ENCODE peak calls at places on chromosomes 2 and 18, in five cellular contexts. L is thoracic aorta, M is esophagus squamous epithelium, G is RWPE1, P is sigmoid colon. H is an unnamed sample.

GRCh38 chr2:24831216-24831615 is 38.0 kb downstream of the CENPO start:
- DNase-seq in L (no peak), M (no peak), G (no peak), P (peak; percentile 37), H (peak; percentile 36)

GRCh38 chr2:28956415-28956826 is 24.7 kb upstream of the TOGARAM2 start:
- DNase-seq in L (no peak), M (no peak), G (peak; percentile 47), P (no peak), H (no peak)

GRCh38 chr18:37812961-37813360 is 247.4 kb upstream of the CELF4 start:
- DNase-seq in L (no peak), M (no peak), G (no peak), P (no peak), H (no peak)

GRCh38 chr18:8998481-8999217 is 103.8 kb upstream of the NDUFV2 start:
- DNase-seq in L (no peak), M (no peak), G (no peak), P (no peak), H (no peak)

GRCh38 chr2:1849450-1849849 is 105.1 kb upstream of the PXDN start:
- DNase-seq in L (no peak), M (no peak), G (no peak), P (no peak), H (no peak)

GRCh38 chr18:76741346-76741745 is 81.0 kb upstream of the ZNF236 start:
- DNase-seq in L (no peak), M (no peak), G (peak; percentile 36), P (no peak), H (no peak)

GRCh38 chr18:77124452-77124922 is 8.1 kb downstream of the MBP start:
- DNase-seq in L (no peak), M (no peak), G (no peak), P (peak; percentile 63), H (no peak)

GRCh38 chr2:5945707-5946106 is 253.5 kb downstream of the SOX11 start:
- DNase-seq in L (no peak), M (no peak), G (no peak), P (no peak), H (no peak)

GRCh38 chr18:6355789-6356589 is 58.7 kb downstream of the L3MBTL4 start:
- DNase-seq in L (no peak), M (no peak), G (peak; percentile 2), P (no peak), H (no peak)

GRCh38 chr2:10028407-10028987 is 14.9 kb upstream of the KLF11 start:
- DNase-seq in L (no peak), M (no peak), G (no peak), P (peak; percentile 63), H (no peak)
- TF ChIP-seq CTCF in L (no peak), M (no peak), G (no peak), P (no peak), H (no peak)

DNA sequence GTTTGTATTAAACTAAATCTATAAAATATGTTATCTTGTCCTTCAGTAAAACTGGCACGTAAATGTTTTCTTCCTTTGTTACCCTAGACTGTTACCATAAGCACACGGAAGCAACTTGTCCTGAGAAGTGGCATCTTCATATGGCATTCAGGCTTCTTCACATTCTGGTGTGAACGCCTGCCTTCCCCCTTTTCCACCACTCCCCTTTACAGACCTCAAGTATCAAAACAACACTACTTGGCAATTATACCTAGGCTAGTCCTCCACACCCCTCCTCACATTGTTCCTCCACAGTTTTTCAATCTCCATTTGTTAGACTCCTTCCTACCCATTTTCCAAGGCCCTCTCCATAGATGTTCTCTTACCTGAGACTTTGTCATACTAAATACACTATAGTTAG is 2.9 kb downstream of the MEX3C start:
- DNase-seq in L (no peak), M (no peak), G (no peak), P (no peak), H (no peak)
- H3K27ac ChIP-seq in L (peak overlapping the region; percentile 96), M (peak overlapping the region; percentile 99), G (no peak overlapping the region), P (peak overlapping the region; percentile 99), H (peak overlapping the region; percentile 100)

GRCh38 chr2:72719416-72719815 is 106.4 kb downstream of the EXOC6B start:
- DNase-seq in L (no peak), M (no peak), G (peak; percentile 40), P (no peak), H (no peak)
- TF ChIP-seq CTCF in L (no peak), M (no peak), G (no peak), P (no peak), H (no peak)

GRCh38 chr2:49043405-49043982 is 110.8 kb downstream of the FSHR start:
- DNase-seq in L (no peak), M (no peak), G (no peak), P (no peak), H (no peak)
- H3K27ac ChIP-seq in L (no peak overlapping the region), M (no peak overlapping the region), G (no peak overlapping the region), P (no peak overlapping the region), H (no peak overlapping the region)

DNA sequence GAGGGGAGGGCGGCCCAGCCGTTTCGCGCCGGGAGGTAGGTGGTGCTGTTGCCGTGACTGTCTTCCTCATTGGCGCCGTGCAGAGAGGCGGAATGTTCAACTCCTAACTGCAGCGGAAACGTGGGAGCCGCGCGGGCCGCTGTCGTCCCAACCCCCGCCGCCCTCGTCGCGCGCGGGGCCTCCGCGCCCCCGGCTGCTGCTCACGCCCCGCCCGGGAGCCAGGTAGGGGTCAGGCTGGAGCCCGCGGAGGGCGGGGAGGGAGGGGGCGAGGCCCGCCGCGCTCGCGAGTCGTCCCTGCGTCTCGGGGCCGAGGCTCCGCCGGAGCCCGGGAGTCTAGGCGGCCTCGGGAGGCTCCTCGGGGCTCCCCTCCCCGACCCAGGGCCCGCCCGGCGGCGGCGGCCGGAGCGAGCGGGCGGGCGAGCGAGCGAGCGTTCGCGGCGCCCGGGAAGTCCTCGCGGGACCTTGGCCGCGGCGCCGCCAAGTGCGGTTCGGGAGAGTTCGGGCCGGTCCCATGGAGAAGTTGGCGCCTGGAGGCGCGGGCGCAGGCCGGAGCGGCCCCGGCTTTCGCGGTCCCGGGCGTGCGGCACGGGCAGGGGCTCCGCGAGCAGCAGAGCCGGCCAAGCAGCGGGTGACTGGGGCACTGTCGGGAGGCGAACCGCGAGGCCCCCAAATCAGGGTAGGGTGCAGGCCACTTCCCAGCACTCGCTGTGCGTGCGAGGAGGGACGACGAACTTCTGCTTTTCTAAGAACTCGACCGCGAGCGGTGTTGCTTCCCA is at the start of gene MAP3K20:
- DNase-seq in L (peak; percentile 38), M (no peak), G (peak; percentile 37), P (peak; percentile 92), H (peak; percentile 90)
- TF ChIP-seq CTCF in L (peak; percentile 36), M (peak; percentile 41), G (peak; percentile 63), P (no peak), H (no peak)

GRCh38 chr2:48480526-48480925 is 49.4 kb upstream of the STON1 start:
- DNase-seq in L (no peak), M (no peak), G (no peak), P (no peak), H (no peak)

GRCh38 chr2:48469731-48470130 is 60.2 kb upstream of the STON1 start:
- DNase-seq in L (no peak), M (no peak), G (no peak), P (no peak), H (no peak)

GRCh38 chr2:48479923-48480322 is 50.0 kb upstream of the STON1 start:
- DNase-seq in L (no peak), M (no peak), G (no peak), P (no peak), H (no peak)

GRCh38 chr2:48471048-48471474 is 58.9 kb upstream of the STON1 start:
- DNase-seq in L (no peak), M (no peak), G (peak; percentile 38), P (no peak), H (no peak)

GRCh38 chr2:48474599-48475298 is 55.2 kb upstream of the STON1 start:
- DNase-seq in L (no peak), M (no peak), G (no peak), P (no peak), H (no peak)
- H3K27ac ChIP-seq in L (no peak overlapping the region), M (peak overlapping the region; percentile 66), G (no peak overlapping the region), P (peak overlapping the region; percentile 91), H (peak overlapping the region; percentile 35)

GRCh38 chr18:41320090-41320489 is 634.9 kb upstream of the PIK3C3 start:
- DNase-seq in L (no peak), M (no peak), G (no peak), P (no peak), H (no peak)
- TF ChIP-seq CTCF in L (no peak), M (no peak), G (no peak), P (no peak), H (no peak)